ENCODE peak calls at places on chromosomes 2 and 18, in ten cellular contexts. G is stomach, W is cardiac muscle cell, H is Calu3, O is AG10803, B is MM.1S, M is GM20000, S is body of pancreas, T is GM23338, P is neural crest cell. V is an unnamed sample.

GRCh38 chr2:96903318-96903717 is 33.4 kb upstream of the SEMA4C start:
- DNase-seq in G (no peak), W (no peak), H (no peak), O (no peak), B (no peak), M (no peak), S (no peak), T (no peak), P (no peak), V (no peak)

GRCh38 chr2:235495373-235496238 is 1.8 kb downstream of the AGAP1 start:
- DNase-seq in G (no peak), W (no peak), H (no peak), O (no peak), B (peak), M (peak), S (peak), T (no peak), P (no peak), V (no peak)

GRCh38 chr2:169526451-169526850 is 16.9 kb downstream of the KLHL41 start:
- DNase-seq in G (no peak), W (no peak), H (no peak), O (no peak), B (no peak), M (no peak), S (no peak), T (no peak), P (no peak), V (no peak)

GRCh38 chr2:100731535-100731981 is 88.4 kb upstream of the NPAS2 start:
- DNase-seq in G (no peak), W (peak), H (no peak), O (peak), B (no peak), M (no peak), S (no peak), T (no peak), P (no peak), V (no peak)

GRCh38 chr2:129274038-129274415 is 705.4 kb upstream of the RAB6C start:
- DNase-seq in G (no peak), W (no peak), H (no peak), O (no peak), B (no peak), M (no peak), S (no peak), T (no peak), P (no peak), V (no peak)

GRCh38 chr2:139990646-139991335 is 1210.6 kb upstream of the NXPH2 start:
- DNase-seq in G (no peak), W (no peak), H (no peak), O (no peak), B (no peak), M (no peak), S (no peak), T (no peak), P (no peak), V (no peak)

GRCh38 chr18:32358075-32358474 is 112.6 kb downstream of the GAREM1 start:
- DNase-seq in G (no peak), W (no peak), H (no peak), O (no peak), B (no peak), M (no peak), S (no peak), T (peak), P (no peak), V (no peak)

GRCh38 chr2:213932-214693 is 49.7 kb downstream of the SH3YL1 start:
- DNase-seq in G (peak), W (no peak), H (no peak), O (no peak), B (no peak), M (no peak), S (peak), T (no peak), P (no peak), V (no peak)

GRCh38 chr2:10220516-10221391 is 82.0 kb upstream of the HPCAL1 start:
- DNase-seq in G (no peak), W (peak), H (peak), O (peak), B (no peak), M (no peak), S (no peak), T (no peak), P (no peak), V (peak)

GRCh38 chr2:28342081-28342967 is 50.3 kb upstream of the FOSL2 start:
- DNase-seq in G (peak), W (peak), H (no peak), O (peak), B (no peak), M (no peak), S (peak), T (no peak), P (no peak), V (no peak)

GRCh38 chr18:79522451-79523220 is 126.9 kb downstream of the NFATC1 start:
- DNase-seq in G (no peak), W (no peak), H (no peak), O (no peak), B (no peak), M (no peak), S (peak), T (no peak), P (no peak), V (no peak)

GRCh38 chr2:12050381-12050780 is 303.9 kb downstream of the LPIN1 start:
- DNase-seq in G (no peak), W (peak), H (no peak), O (peak), B (no peak), M (no peak), S (no peak), T (no peak), P (no peak), V (peak)

GRCh38 chr18:37235583-37235982 is 330.0 kb downstream of the CELF4 start:
- DNase-seq in G (no peak), W (no peak), H (no peak), O (no peak), B (no peak), M (no peak), S (no peak), T (no peak), P (no peak), V (no peak)

GRCh38 chr2:128310094-128310716 is 8.5 kb downstream of the HS6ST1 start:
- DNase-seq in G (no peak), W (no peak), H (no peak), O (no peak), B (no peak), M (no peak), S (no peak), T (no peak), P (no peak), V (no peak)

GRCh38 chr2:196279496-196279895 is 108.1 kb upstream of the STK17B start:
- DNase-seq in G (no peak), W (no peak), H (no peak), O (peak), B (no peak), M (no peak), S (no peak), T (no peak), P (no peak), V (no peak)

GRCh38 chr18:9495465-9495864 is 20.2 kb downstream of the RALBP1 start:
- DNase-seq in G (no peak), W (no peak), H (no peak), O (no peak), B (no peak), M (no peak), S (no peak), T (peak), P (no peak), V (no peak)

GRCh38 chr2:12882393-12882792 is 165.7 kb downstream of the TRIB2 start:
- DNase-seq in G (no peak), W (no peak), H (no peak), O (no peak), B (no peak), M (no peak), S (no peak), T (no peak), P (no peak), V (no peak)

GRCh38 chr2:173459363-173459762 is 104.7 kb downstream of the CDCA7 start:
- DNase-seq in G (no peak), W (no peak), H (no peak), O (no peak), B (no peak), M (no peak), S (no peak), T (no peak), P (no peak), V (no peak)

GRCh38 chr2:128710770-128711169 is 392.1 kb upstream of the HS6ST1 start:
- DNase-seq in G (no peak), W (no peak), H (no peak), O (no peak), B (no peak), M (no peak), S (no peak), T (no peak), P (no peak), V (peak)

GRCh38 chr2:79040967-79041582 is 15.6 kb downstream of the REG3G start:
- DNase-seq in G (no peak), W (no peak), H (no peak), O (no peak), B (peak), M (no peak), S (peak), T (peak), P (no peak), V (peak)

GRCh38 chr2:230907361-230908093 is 17.5 kb downstream of the GPR55 start:
- DNase-seq in G (peak), W (no peak), H (no peak), O (no peak), B (no peak), M (no peak), S (peak), T (no peak), P (no peak), V (peak)

GRCh38 chr2:656676-657075 is 20.5 kb downstream of the TMEM18 start:
- DNase-seq in G (no peak), W (no peak), H (no peak), O (no peak), B (no peak), M (no peak), S (no peak), T (no peak), P (no peak), V (no peak)

GRCh38 chr18:12003894-12004293 is 22.6 kb downstream of the IMPA2 start:
- DNase-seq in G (peak), W (no peak), H (no peak), O (no peak), B (no peak), M (no peak), S (peak), T (no peak), P (no peak), V (no peak)

GRCh38 chr2:6828299-6828584 is 37.5 kb downstream of the CMPK2 start:
- DNase-seq in G (no peak), W (peak), H (no peak), O (peak), B (peak), M (no peak), S (no peak), T (peak), P (no peak), V (peak)

GRCh38 chr2:238362611-238363010 is 42.3 kb downstream of the TRAF3IP1 start:
- DNase-seq in G (no peak), W (no peak), H (no peak), O (peak), B (no peak), M (no peak), S (no peak), T (no peak), P (no peak), V (no peak)

GRCh38 chr18:46832856-46833255 is 76.0 kb upstream of the ST8SIA5 start:
- DNase-seq in G (peak), W (no peak), H (no peak), O (no peak), B (no peak), M (no peak), S (peak), T (no peak), P (no peak), V (no peak)

GRCh38 chr2:113012436-113013335 is 7.4 kb downstream of the IL36A start:
- DNase-seq in G (no peak), W (peak), H (peak), O (no peak), B (no peak), M (no peak), S (no peak), T (no peak), P (no peak), V (no peak)

GRCh38 chr2:98013407-98014042 is 17.8 kb upstream of the TMEM131 start:
- DNase-seq in G (no peak), W (peak), H (no peak), O (peak), B (peak), M (peak), S (no peak), T (no peak), P (no peak), V (peak)

GRCh38 chr2:14944562-14945346 is 312.2 kb downstream of the LRATD1 start:
- DNase-seq in G (no peak), W (no peak), H (peak), O (peak), B (peak), M (no peak), S (peak), T (peak), P (no peak), V (peak)

GRCh38 chr2:214469728-214470127 is 58.9 kb downstream of the VWC2L start:
- DNase-seq in G (no peak), W (no peak), H (no peak), O (no peak), B (no peak), M (no peak), S (no peak), T (no peak), P (no peak), V (no peak)

GRCh38 chr2:127859712-127860085 is 1.7 kb upstream of the POLR2D start:
- DNase-seq in G (peak), W (peak), H (peak), O (no peak), B (peak), M (peak), S (peak), T (peak), P (no peak), V (peak)

DNA sequence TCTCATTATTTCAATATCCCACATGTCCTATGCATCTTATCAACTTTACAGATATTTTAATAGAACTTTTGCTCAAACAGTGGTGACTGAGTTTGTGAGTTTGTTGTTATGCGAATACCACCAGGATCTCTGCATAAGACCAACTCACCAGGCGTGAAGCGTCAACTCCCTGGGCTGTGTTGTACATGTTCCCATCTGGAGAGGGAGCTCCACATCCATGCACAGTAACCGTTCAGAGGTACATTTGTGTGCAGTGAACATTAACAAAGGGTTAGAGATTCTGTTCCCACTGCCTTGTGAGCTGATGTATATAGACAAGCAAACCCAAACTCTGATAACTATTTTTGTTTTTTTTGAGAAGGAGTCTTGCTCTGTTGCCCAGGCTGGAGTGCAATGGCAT is 188.7 kb downstream of the MYT1L start:
- DNase-seq in G (no peak), W (no peak), H (no peak), O (no peak), B (no peak), M (no peak), S (no peak), T (no peak), P (no peak), V (no peak)
- TF ChIP-seq CTCF in G (no peak), W (no peak), H (no peak), O (no peak), B (no peak), M (no peak), S (no peak), T (peak), P (no peak), V (no peak)

GRCh38 chr2:1816414-1816911 is 72.1 kb upstream of the PXDN start:
- DNase-seq in G (no peak), W (peak), H (no peak), O (peak), B (no peak), M (no peak), S (no peak), T (no peak), P (no peak), V (no peak)
- TF ChIP-seq CTCF in G (no peak), W (no peak), H (no peak), O (no peak), B (no peak), M (no peak), S (no peak), T (no peak), P (no peak), V (no peak)

DNA sequence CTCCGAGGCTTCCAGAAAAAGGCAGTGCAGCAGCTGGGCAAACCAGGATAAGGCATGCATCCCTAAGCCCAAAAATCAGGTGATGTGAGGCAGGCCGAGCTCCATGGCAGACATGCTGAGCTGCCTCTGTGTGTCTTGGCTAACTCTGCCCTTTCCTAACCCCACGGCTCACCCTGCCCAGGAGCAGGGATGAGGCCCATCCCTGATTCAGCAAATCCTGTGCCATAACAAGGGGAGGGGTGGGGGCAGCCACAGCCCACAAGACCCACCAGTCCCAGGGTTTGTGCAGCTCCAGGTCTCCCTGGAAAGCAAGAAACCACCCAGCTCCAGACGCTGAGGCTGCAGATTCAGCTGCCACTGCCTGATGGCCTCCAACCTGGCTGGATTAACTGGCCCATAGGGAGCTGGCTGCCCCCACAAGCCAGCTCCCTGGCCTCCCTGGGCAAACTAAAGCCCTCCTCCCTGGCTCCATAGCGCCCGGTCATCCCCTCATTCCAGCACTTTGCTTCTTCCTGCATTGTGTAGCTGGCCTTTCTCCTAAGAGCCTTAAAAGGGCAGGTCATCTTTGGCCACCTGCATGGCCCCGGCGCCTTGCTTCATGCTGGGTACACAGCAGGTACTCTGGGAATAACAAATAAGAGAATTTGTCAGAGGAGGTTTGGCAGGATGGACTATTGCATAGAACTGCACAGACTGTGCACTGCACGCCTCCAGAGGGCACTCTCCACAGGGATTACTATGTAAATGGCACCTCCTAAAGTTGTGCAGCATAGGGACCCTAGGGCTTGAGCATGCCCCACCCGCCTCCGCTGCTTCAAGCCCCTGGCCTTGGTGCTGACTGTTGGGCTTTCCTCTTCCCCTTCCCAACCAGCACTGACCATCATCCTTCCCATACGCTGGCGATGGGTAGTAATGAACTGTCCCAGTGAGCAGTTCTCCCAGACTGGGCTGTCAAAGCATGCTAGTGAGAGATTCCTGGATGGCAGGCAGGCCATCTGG is 10.7 kb downstream of the STEAP3 start:
- DNase-seq in G (no peak), W (peak), H (no peak), O (no peak), B (no peak), M (no peak), S (no peak), T (peak), P (peak), V (peak)
- TF ChIP-seq CTCF in G (no peak), W (peak), H (peak), O (peak), B (peak), M (peak), S (no peak), T (peak), P (peak), V (peak)

GRCh38 chr2:231932985-231933915 is 7.1 kb upstream of the NPPC start:
- DNase-seq in G (peak), W (no peak), H (no peak), O (no peak), B (no peak), M (no peak), S (no peak), T (no peak), P (no peak), V (no peak)
- TF ChIP-seq CTCF in G (no peak), W (no peak), H (no peak), O (no peak), B (no peak), M (no peak), S (no peak), T (peak), P (no peak), V (no peak)

GRCh38 chr2:106839849-106840595 is 45.9 kb downstream of the ST6GAL2 start:
- DNase-seq in G (no peak), W (no peak), H (no peak), O (no peak), B (peak), M (no peak), S (no peak), T (peak), P (peak), V (peak)
- TF ChIP-seq CTCF in G (no peak), W (peak), H (no peak), O (no peak), B (peak), M (no peak), S (peak), T (peak), P (peak), V (peak)

GRCh38 chr18:48106498-48106897 is 176.0 kb upstream of the SMAD2 start:
- DNase-seq in G (no peak), W (no peak), H (no peak), O (no peak), B (no peak), M (no peak), S (no peak), T (no peak), P (no peak), V (no peak)

GRCh38 chr18:48106976-48107781 is 176.7 kb upstream of the SMAD2 start:
- DNase-seq in G (no peak), W (no peak), H (no peak), O (peak), B (no peak), M (no peak), S (no peak), T (peak), P (no peak), V (no peak)

GRCh38 chr18:48104703-48105102 is 174.2 kb upstream of the SMAD2 start:
- DNase-seq in G (no peak), W (no peak), H (no peak), O (no peak), B (no peak), M (no peak), S (no peak), T (no peak), P (no peak), V (no peak)

GRCh38 chr18:48108136-48108535 is 177.7 kb upstream of the SMAD2 start:
- DNase-seq in G (no peak), W (no peak), H (no peak), O (no peak), B (no peak), M (no peak), S (no peak), T (no peak), P (no peak), V (peak)

DNA sequence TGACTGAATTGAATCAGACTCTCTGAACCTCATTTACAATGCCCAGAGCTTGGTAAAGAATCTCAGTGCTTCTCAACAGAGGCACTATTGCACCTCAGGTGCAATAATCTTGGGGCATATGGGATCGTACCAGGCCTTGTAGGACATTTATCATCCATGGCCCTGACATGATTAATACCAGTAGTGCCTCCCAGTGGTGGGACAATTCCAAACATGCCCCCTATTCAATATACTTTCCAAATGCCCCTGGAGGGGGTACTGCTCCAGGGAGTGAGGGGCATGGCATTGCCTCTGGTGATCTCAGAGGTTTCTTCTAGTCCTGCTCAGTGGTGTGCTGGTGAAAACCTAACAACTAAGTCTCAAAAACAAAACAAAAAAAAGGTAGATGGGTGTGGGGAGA is 174.9 kb upstream of the SMAD2 start:
- DNase-seq in G (no peak), W (no peak), H (no peak), O (no peak), B (no peak), M (no peak), S (no peak), T (peak), P (no peak), V (no peak)
- TF ChIP-seq CTCF in G (no peak), W (no peak), H (no peak), O (no peak), B (no peak), M (no peak), S (no peak), T (peak), P (no peak), V (peak)

GRCh38 chr2:233063269-233063975 is 3.3 kb downstream of the INPP5D start:
- DNase-seq in G (peak), W (no peak), H (no peak), O (no peak), B (peak), M (peak), S (no peak), T (peak), P (no peak), V (peak)
- TF ChIP-seq CTCF in G (no peak), W (no peak), H (peak), O (no peak), B (peak), M (no peak), S (no peak), T (peak), P (no peak), V (peak)

V was measured in NB4.